ENCODE peak calls at places on chromosome X, in seven cellular contexts. One of them, this sample, is unnamed.

GRCh38 chrX:71870337-71871098 is 40.1 kb upstream of the NHSL2 start:
- DNase-seq in heart right ventricle: no peak
- DNase-seq in fibroblast of pulmonary artery: peak
- DNase-seq in progenitor cell of endocrine pancreas: peak
- DNase-seq in kidney: no peak
- DNase-seq in CD4-positive, alpha-beta T cell: no peak
- DNase-seq in GM13977: no peak
- DNase-seq in this sample: no peak

GRCh38 chrX:153866302-153867019 is 19.5 kb downstream of the L1CAM start:
- DNase-seq in progenitor cell of endocrine pancreas: no peak
- DNase-seq in heart right ventricle: no peak
- DNase-seq in kidney: peak
- DNase-seq in fibroblast of pulmonary artery: no peak
- DNase-seq in CD4-positive, alpha-beta T cell: no peak
- DNase-seq in GM13977: no peak
- DNase-seq in this sample: no peak

GRCh38 chrX:154748712-154749339 is 2.1 kb downstream of the GAB3 start:
- DNase-seq in CD4-positive, alpha-beta T cell: peak
- DNase-seq in heart right ventricle: peak
- DNase-seq in kidney: no peak
- DNase-seq in progenitor cell of endocrine pancreas: no peak
- DNase-seq in fibroblast of pulmonary artery: peak
- DNase-seq in GM13977: peak
- DNase-seq in this sample: no peak

GRCh38 chrX:106177106-106177981 is 9.2 kb downstream of the PWWP3B start:
- DNase-seq in kidney: no peak
- DNase-seq in GM13977: no peak
- DNase-seq in progenitor cell of endocrine pancreas: no peak
- DNase-seq in fibroblast of pulmonary artery: peak
- DNase-seq in CD4-positive, alpha-beta T cell: no peak
- DNase-seq in heart right ventricle: peak
- DNase-seq in this sample: no peak

GRCh38 chrX:69312141-69312670 is 147.0 kb upstream of the PJA1 start:
- DNase-seq in kidney: no peak
- DNase-seq in GM13977: no peak
- DNase-seq in heart right ventricle: no peak
- DNase-seq in fibroblast of pulmonary artery: no peak
- DNase-seq in progenitor cell of endocrine pancreas: no peak
- DNase-seq in CD4-positive, alpha-beta T cell: no peak
- DNase-seq in this sample: no peak

GRCh38 chrX:110081740-110082139 is 78.8 kb downstream of the TMEM164 start:
- DNase-seq in heart right ventricle: peak
- DNase-seq in CD4-positive, alpha-beta T cell: no peak
- DNase-seq in fibroblast of pulmonary artery: peak
- DNase-seq in kidney: no peak
- DNase-seq in GM13977: no peak
- DNase-seq in progenitor cell of endocrine pancreas: no peak
- DNase-seq in this sample: no peak

GRCh38 chrX:119208401-119209057 is 27.6 kb upstream of the PGRMC1 start:
- DNase-seq in CD4-positive, alpha-beta T cell: no peak
- DNase-seq in kidney: no peak
- DNase-seq in progenitor cell of endocrine pancreas: no peak
- DNase-seq in GM13977: no peak
- DNase-seq in heart right ventricle: no peak
- DNase-seq in fibroblast of pulmonary artery: no peak
- DNase-seq in this sample: no peak

GRCh38 chrX:104310084-104310483 is 55.4 kb upstream of the ESX1 start:
- DNase-seq in GM13977: no peak
- DNase-seq in CD4-positive, alpha-beta T cell: no peak
- DNase-seq in heart right ventricle: no peak
- DNase-seq in progenitor cell of endocrine pancreas: no peak
- DNase-seq in fibroblast of pulmonary artery: peak
- DNase-seq in kidney: no peak
- DNase-seq in this sample: no peak

GRCh38 chrX:38879631-38880220 is 78.5 kb downstream of the MID1IP1 start:
- DNase-seq in CD4-positive, alpha-beta T cell: no peak
- DNase-seq in fibroblast of pulmonary artery: no peak
- DNase-seq in kidney: no peak
- DNase-seq in progenitor cell of endocrine pancreas: no peak
- DNase-seq in heart right ventricle: peak
- DNase-seq in GM13977: no peak
- DNase-seq in this sample: no peak

GRCh38 chrX:3175659-3176438 is 134.6 kb downstream of the ARSF start:
- DNase-seq in kidney: no peak
- DNase-seq in GM13977: no peak
- DNase-seq in CD4-positive, alpha-beta T cell: no peak
- DNase-seq in fibroblast of pulmonary artery: peak
- DNase-seq in progenitor cell of endocrine pancreas: no peak
- DNase-seq in heart right ventricle: no peak
- DNase-seq in this sample: no peak

GRCh38 chrX:154727418-154728323 is 23.2 kb downstream of the GAB3 start:
- DNase-seq in kidney: no peak
- DNase-seq in fibroblast of pulmonary artery: peak
- DNase-seq in heart right ventricle: peak
- DNase-seq in GM13977: no peak
- DNase-seq in CD4-positive, alpha-beta T cell: no peak
- DNase-seq in progenitor cell of endocrine pancreas: no peak
- DNase-seq in this sample: no peak

GRCh38 chrX:114584434-114584943 is 603 bp downstream of the HTR2C start:
- DNase-seq in progenitor cell of endocrine pancreas: peak
- DNase-seq in heart right ventricle: no peak
- DNase-seq in fibroblast of pulmonary artery: no peak
- DNase-seq in GM13977: no peak
- DNase-seq in CD4-positive, alpha-beta T cell: no peak
- DNase-seq in kidney: peak
- DNase-seq in this sample: no peak

GRCh38 chrX:97189668-97190067 is 306.0 kb downstream of the RPA4 start:
- DNase-seq in GM13977: no peak
- DNase-seq in fibroblast of pulmonary artery: no peak
- DNase-seq in CD4-positive, alpha-beta T cell: no peak
- DNase-seq in kidney: no peak
- DNase-seq in progenitor cell of endocrine pancreas: no peak
- DNase-seq in heart right ventricle: no peak
- DNase-seq in this sample: no peak

GRCh38 chrX:39677987-39678840 is 419.5 kb downstream of the BCOR start:
- DNase-seq in GM13977: no peak
- DNase-seq in progenitor cell of endocrine pancreas: no peak
- DNase-seq in fibroblast of pulmonary artery: no peak
- DNase-seq in heart right ventricle: no peak
- DNase-seq in kidney: no peak
- DNase-seq in CD4-positive, alpha-beta T cell: no peak
- DNase-seq in this sample: no peak

GRCh38 chrX:51802917-51803688 is 59.9 kb downstream of the GSPT2 start:
- DNase-seq in kidney: no peak
- DNase-seq in heart right ventricle: peak
- DNase-seq in CD4-positive, alpha-beta T cell: peak
- DNase-seq in fibroblast of pulmonary artery: peak
- DNase-seq in GM13977: peak
- DNase-seq in progenitor cell of endocrine pancreas: peak
- DNase-seq in this sample: peak

GRCh38 chrX:40213092-40213491 is 115.3 kb upstream of the BCOR start:
- DNase-seq in CD4-positive, alpha-beta T cell: no peak
- DNase-seq in GM13977: no peak
- DNase-seq in heart right ventricle: no peak
- DNase-seq in progenitor cell of endocrine pancreas: no peak
- DNase-seq in fibroblast of pulmonary artery: no peak
- DNase-seq in kidney: no peak
- DNase-seq in this sample: no peak

GRCh38 chrX:155070663-155070974 is 317 bp downstream of the CMC4 start:
- DNase-seq in CD4-positive, alpha-beta T cell: no peak
- DNase-seq in kidney: no peak
- DNase-seq in fibroblast of pulmonary artery: no peak
- DNase-seq in GM13977: no peak
- DNase-seq in heart right ventricle: no peak
- DNase-seq in progenitor cell of endocrine pancreas: no peak
- DNase-seq in this sample: no peak

GRCh38 chrX:42128020-42128419 is 204.7 kb upstream of the CASK start:
- DNase-seq in CD4-positive, alpha-beta T cell: no peak
- DNase-seq in heart right ventricle: no peak
- DNase-seq in fibroblast of pulmonary artery: no peak
- DNase-seq in progenitor cell of endocrine pancreas: no peak
- DNase-seq in kidney: no peak
- DNase-seq in GM13977: no peak
- DNase-seq in this sample: no peak

GRCh38 chrX:135973025-135973547 is 702 bp downstream of the MMGT1 start:
- DNase-seq in kidney: no peak
- DNase-seq in CD4-positive, alpha-beta T cell: no peak
- DNase-seq in fibroblast of pulmonary artery: peak
- DNase-seq in progenitor cell of endocrine pancreas: no peak
- DNase-seq in heart right ventricle: no peak
- DNase-seq in GM13977: no peak
- DNase-seq in this sample: no peak
- TF ChIP-seq CTCF in kidney: no peak
- TF ChIP-seq CTCF in CD4-positive, alpha-beta T cell: no peak
- TF ChIP-seq CTCF in fibroblast of pulmonary artery: no peak
- TF ChIP-seq CTCF in progenitor cell of endocrine pancreas: no peak
- TF ChIP-seq CTCF in heart right ventricle: no peak
- TF ChIP-seq CTCF in GM13977: peak
- TF ChIP-seq CTCF in this sample: no peak

GRCh38 chrX:125205084-125205917 is 114.4 kb upstream of the TEX13C start:
- DNase-seq in CD4-positive, alpha-beta T cell: no peak
- DNase-seq in fibroblast of pulmonary artery: no peak
- DNase-seq in kidney: peak
- DNase-seq in heart right ventricle: peak
- DNase-seq in progenitor cell of endocrine pancreas: peak
- DNase-seq in GM13977: peak
- DNase-seq in this sample: no peak
- TF ChIP-seq CTCF in CD4-positive, alpha-beta T cell: no peak
- TF ChIP-seq CTCF in fibroblast of pulmonary artery: no peak
- TF ChIP-seq CTCF in kidney: peak
- TF ChIP-seq CTCF in heart right ventricle: no peak
- TF ChIP-seq CTCF in progenitor cell of endocrine pancreas: peak
- TF ChIP-seq CTCF in GM13977: no peak
- TF ChIP-seq CTCF in this sample: no peak

GRCh38 chrX:12441376-12442128 is 303.3 kb downstream of the FRMPD4 start:
- DNase-seq in kidney: no peak
- DNase-seq in fibroblast of pulmonary artery: peak
- DNase-seq in CD4-positive, alpha-beta T cell: no peak
- DNase-seq in progenitor cell of endocrine pancreas: no peak
- DNase-seq in heart right ventricle: no peak
- DNase-seq in GM13977: no peak
- DNase-seq in this sample: no peak
- TF ChIP-seq CTCF in kidney: no peak
- TF ChIP-seq CTCF in fibroblast of pulmonary artery: peak
- TF ChIP-seq CTCF in CD4-positive, alpha-beta T cell: no peak
- TF ChIP-seq CTCF in progenitor cell of endocrine pancreas: no peak
- TF ChIP-seq CTCF in heart right ventricle: no peak
- TF ChIP-seq CTCF in GM13977: no peak
- TF ChIP-seq CTCF in this sample: no peak

GRCh38 chrX:77162777-77163176 is 284.4 kb upstream of the FGF16 start:
- DNase-seq in CD4-positive, alpha-beta T cell: no peak
- DNase-seq in heart right ventricle: no peak
- DNase-seq in fibroblast of pulmonary artery: no peak
- DNase-seq in GM13977: no peak
- DNase-seq in kidney: no peak
- DNase-seq in progenitor cell of endocrine pancreas: no peak
- DNase-seq in this sample: no peak
- TF ChIP-seq CTCF in CD4-positive, alpha-beta T cell: no peak
- TF ChIP-seq CTCF in heart right ventricle: no peak
- TF ChIP-seq CTCF in fibroblast of pulmonary artery: no peak
- TF ChIP-seq CTCF in GM13977: no peak
- TF ChIP-seq CTCF in kidney: no peak
- TF ChIP-seq CTCF in progenitor cell of endocrine pancreas: no peak
- TF ChIP-seq CTCF in this sample: no peak

GRCh38 chrX:17411189-17411588 is 36.2 kb downstream of the NHS start:
- DNase-seq in fibroblast of pulmonary artery: no peak
- DNase-seq in CD4-positive, alpha-beta T cell: no peak
- DNase-seq in heart right ventricle: no peak
- DNase-seq in kidney: no peak
- DNase-seq in GM13977: no peak
- DNase-seq in progenitor cell of endocrine pancreas: no peak
- DNase-seq in this sample: no peak
- TF ChIP-seq CTCF in fibroblast of pulmonary artery: no peak
- TF ChIP-seq CTCF in CD4-positive, alpha-beta T cell: no peak
- TF ChIP-seq CTCF in heart right ventricle: no peak
- TF ChIP-seq CTCF in kidney: no peak
- TF ChIP-seq CTCF in GM13977: no peak
- TF ChIP-seq CTCF in progenitor cell of endocrine pancreas: no peak
- TF ChIP-seq CTCF in this sample: no peak

GRCh38 chrX:43958529-43958928 is 14.7 kb downstream of the NDP start:
- DNase-seq in GM13977: peak
- DNase-seq in kidney: no peak
- DNase-seq in heart right ventricle: peak
- DNase-seq in CD4-positive, alpha-beta T cell: no peak
- DNase-seq in progenitor cell of endocrine pancreas: no peak
- DNase-seq in fibroblast of pulmonary artery: peak
- DNase-seq in this sample: no peak

GRCh38 chrX:43963726-43964125 is 9.5 kb downstream of the NDP start:
- DNase-seq in kidney: no peak
- DNase-seq in fibroblast of pulmonary artery: no peak
- DNase-seq in CD4-positive, alpha-beta T cell: no peak
- DNase-seq in heart right ventricle: no peak
- DNase-seq in GM13977: no peak
- DNase-seq in progenitor cell of endocrine pancreas: no peak
- DNase-seq in this sample: no peak

GRCh38 chrX:43964936-43965335 is 8.3 kb downstream of the NDP start:
- DNase-seq in heart right ventricle: no peak
- DNase-seq in kidney: no peak
- DNase-seq in CD4-positive, alpha-beta T cell: no peak
- DNase-seq in progenitor cell of endocrine pancreas: no peak
- DNase-seq in GM13977: no peak
- DNase-seq in fibroblast of pulmonary artery: no peak
- DNase-seq in this sample: no peak

GRCh38 chrX:43962636-43963035 is 10.6 kb downstream of the NDP start:
- DNase-seq in kidney: no peak
- DNase-seq in progenitor cell of endocrine pancreas: no peak
- DNase-seq in heart right ventricle: no peak
- DNase-seq in fibroblast of pulmonary artery: no peak
- DNase-seq in CD4-positive, alpha-beta T cell: no peak
- DNase-seq in GM13977: no peak
- DNase-seq in this sample: no peak

DNA sequence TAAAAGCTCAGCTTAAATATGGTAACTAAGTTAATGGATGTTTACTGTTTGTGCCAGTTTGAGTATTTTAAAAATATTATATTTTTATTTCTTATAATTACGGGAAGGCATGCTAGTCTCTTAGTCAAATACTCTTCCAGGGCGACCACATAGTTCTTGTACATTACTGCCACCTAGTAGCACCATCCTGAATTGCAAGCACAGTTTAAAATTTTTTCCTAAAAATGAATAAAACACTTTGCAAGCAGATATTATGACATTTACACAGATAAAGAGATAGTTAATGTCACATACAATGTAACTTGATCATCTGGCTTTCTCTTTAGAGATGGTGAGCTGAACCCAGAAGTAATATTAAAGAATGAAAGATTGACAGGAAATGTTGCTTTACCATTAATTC is 11.5 kb downstream of the NDP start:
- DNase-seq in CD4-positive, alpha-beta T cell: no peak
- DNase-seq in kidney: no peak
- DNase-seq in progenitor cell of endocrine pancreas: no peak
- DNase-seq in GM13977: no peak
- DNase-seq in heart right ventricle: no peak
- DNase-seq in fibroblast of pulmonary artery: no peak
- DNase-seq in this sample: no peak
- TF ChIP-seq CTCF in CD4-positive, alpha-beta T cell: no peak
- TF ChIP-seq CTCF in kidney: no peak
- TF ChIP-seq CTCF in progenitor cell of endocrine pancreas: no peak
- TF ChIP-seq CTCF in GM13977: peak
- TF ChIP-seq CTCF in heart right ventricle: no peak
- TF ChIP-seq CTCF in fibroblast of pulmonary artery: peak
- TF ChIP-seq CTCF in this sample: no peak